ENCODE peak calls at places on chromosome 12, in ten cellular contexts. O, L, I, P, X, N, B, C, J and S are unnamed samples.

GRCh38 chr12:108318472-108319275 is 20.4 kb downstream of the CMKLR1 start:
- DNase-seq in O (no peak), L (no peak), I (no peak), P (no peak), X (no peak), N (no peak), B (no peak), C (no peak), J (no peak), S (no peak)

GRCh38 chr12:100554608-100555077 is 18.8 kb upstream of the GAS2L3 start:
- DNase-seq in O (no peak), L (peak; percentile 82), I (no peak), P (no peak), X (peak; percentile 90), N (peak; percentile 88), B (no peak), C (no peak), J (peak; percentile 82), S (no peak)

GRCh38 chr12:58540480-58541299 is 379.6 kb downstream of the LRIG3 start:
- DNase-seq in O (peak; percentile 70), L (peak; percentile 92), I (peak; percentile 90), P (peak; percentile 59), X (peak; percentile 89), N (peak; percentile 89), B (peak; percentile 83), C (peak; percentile 40), J (peak; percentile 83), S (peak; percentile 84)

GRCh38 chr12:52166672-52167071 is 25.1 kb downstream of the KRT80 start:
- DNase-seq in O (no peak), L (no peak), I (no peak), P (no peak), X (peak; percentile 73), N (no peak), B (no peak), C (no peak), J (no peak), S (no peak)

GRCh38 chr12:69828897-69829296 is 3.9 kb downstream of the MYRFL start:
- DNase-seq in O (no peak), L (no peak), I (no peak), P (no peak), X (no peak), N (no peak), B (no peak), C (no peak), J (no peak), S (no peak)

GRCh38 chr12:76554411-76555225 is 5.0 kb downstream of the OSBPL8 start:
- DNase-seq in O (no peak), L (no peak), I (no peak), P (no peak), X (no peak), N (no peak), B (no peak), C (no peak), J (no peak), S (no peak)

GRCh38 chr12:128798543-128799341 is 25.0 kb downstream of the SLC15A4 start:
- DNase-seq in O (no peak), L (no peak), I (peak; percentile 60), P (peak; percentile 35), X (no peak), N (no peak), B (no peak), C (no peak), J (no peak), S (no peak)

GRCh38 chr12:95625012-95625411 is 73.7 kb upstream of the USP44 start:
- DNase-seq in O (no peak), L (no peak), I (no peak), P (no peak), X (no peak), N (no peak), B (no peak), C (no peak), J (no peak), S (no peak)

GRCh38 chr12:12900786-12901157 is 9.4 kb downstream of the GPRC5A start:
- DNase-seq in O (no peak), L (no peak), I (no peak), P (no peak), X (no peak), N (no peak), B (no peak), C (no peak), J (no peak), S (no peak)

GRCh38 chr12:12902036-12902435 is 10.7 kb downstream of the GPRC5A start:
- DNase-seq in O (no peak), L (no peak), I (no peak), P (no peak), X (peak; percentile 70), N (no peak), B (no peak), C (no peak), J (peak; percentile 76), S (no peak)

GRCh38 chr12:12901158-12901791 is 9.9 kb downstream of the GPRC5A start:
- DNase-seq in O (peak; percentile 56), L (peak; percentile 24), I (peak; percentile 85), P (no peak), X (peak; percentile 98), N (peak; percentile 87), B (no peak), C (no peak), J (peak; percentile 97), S (no peak)

GRCh38 chr12:12907552-12907951 is 16.2 kb downstream of the GPRC5A start:
- DNase-seq in O (no peak), L (no peak), I (no peak), P (no peak), X (no peak), N (no peak), B (no peak), C (no peak), J (no peak), S (no peak)

DNA sequence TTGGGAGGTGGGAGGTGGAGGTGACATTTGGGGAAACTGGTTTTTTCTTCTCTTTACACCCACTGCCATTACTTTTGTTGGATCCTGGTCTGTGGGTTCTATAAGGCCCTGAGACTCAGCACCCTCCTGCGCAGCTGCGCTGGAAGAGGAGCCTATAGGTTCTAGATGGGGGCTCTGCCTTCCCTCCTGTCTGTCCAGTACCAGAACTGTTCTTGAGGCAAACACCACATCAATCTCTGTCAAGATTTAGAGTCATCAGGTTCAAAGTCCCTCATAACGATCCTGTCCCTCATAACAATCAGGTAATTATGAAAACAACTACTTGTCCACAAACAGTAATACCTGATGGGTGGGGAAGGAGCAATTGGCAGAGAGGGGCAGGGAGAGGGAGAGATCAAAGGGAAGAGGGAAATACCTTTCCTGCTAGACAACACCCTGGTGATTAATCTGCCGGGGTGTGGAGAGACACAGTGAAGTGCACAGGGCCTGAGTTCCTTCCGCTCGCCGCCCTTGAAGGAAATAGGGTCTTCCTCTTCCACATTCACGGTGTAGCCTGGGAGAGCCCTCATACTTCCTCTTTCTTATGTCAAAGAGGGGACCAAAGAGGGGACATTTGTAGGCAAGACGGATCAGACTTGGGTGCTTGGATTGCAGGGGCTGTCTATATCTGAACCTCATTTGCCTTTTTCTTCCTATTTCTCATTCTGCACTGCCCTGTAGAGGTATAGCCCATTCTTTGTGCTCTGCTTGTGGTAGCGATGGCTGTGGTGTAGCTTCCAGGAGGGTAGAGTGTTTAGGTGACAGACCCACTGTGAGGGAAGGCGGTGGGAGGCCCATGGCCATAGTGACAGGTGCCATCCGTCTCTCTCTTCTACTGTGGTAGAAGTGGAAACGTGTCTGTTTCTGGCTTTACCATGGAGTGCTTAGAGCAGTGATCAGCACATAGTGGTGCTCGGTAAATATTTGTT is 12.6 kb downstream of the GPRC5A start:
- DNase-seq in O (no peak), L (no peak), I (no peak), P (peak; percentile 35), X (no peak), N (peak; percentile 70), B (no peak), C (no peak), J (no peak), S (no peak)
- H3K4me1 ChIP-seq in O (peaks cover 19% of the 10 kb centered on the region), L (no peaks in the 10 kb centered on the region), I (no peaks in the 10 kb centered on the region), P (peaks cover 43% of the 10 kb centered on the region), X (peaks cover 34% of the 10 kb centered on the region), N (peaks cover 16% of the 10 kb centered on the region), B (peaks cover 14% of the 10 kb centered on the region), C (peaks cover under 1% of the 10 kb centered on the region), J (peaks cover 26% of the 10 kb centered on the region), S (peaks cover 1% of the 10 kb centered on the region)

DNA sequence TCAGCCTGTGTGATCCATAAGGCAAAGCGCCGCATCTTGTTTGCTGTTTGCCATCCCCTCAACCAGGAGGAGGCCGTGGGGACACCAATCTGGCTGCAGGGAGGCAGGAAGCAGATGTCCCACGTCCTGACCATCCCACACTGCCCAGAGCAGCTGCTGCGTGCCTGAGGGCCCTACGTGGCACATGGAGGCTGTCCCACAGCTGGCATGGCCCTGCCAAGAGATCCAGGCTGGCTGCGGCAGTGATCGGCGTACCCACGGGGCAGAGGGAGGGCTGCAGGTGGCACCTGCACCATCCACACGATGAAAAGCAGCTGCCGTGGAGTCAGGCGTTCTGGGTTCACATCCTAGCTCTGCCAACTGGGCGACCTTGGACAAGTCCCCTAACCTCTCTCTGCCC is 42.0 kb downstream of the NCOR2 start:
- DNase-seq in O (no peak), L (no peak), I (no peak), P (no peak), X (peak; percentile 45), N (no peak), B (no peak), C (peak; percentile 57), J (no peak), S (no peak)
- H3K27ac ChIP-seq in O (no peak overlapping the region), L (no peak overlapping the region), I (peak overlapping the region; percentile 19), P (no peak overlapping the region), X (no peak overlapping the region), N (no peak overlapping the region), B (no peak overlapping the region), C (no peak overlapping the region), J (no peak overlapping the region), S (no peak overlapping the region)

GRCh38 chr12:124558298-124558697 is 9.1 kb downstream of the NCOR2 start:
- DNase-seq in O (peak; percentile 20), L (no peak), I (no peak), P (no peak), X (no peak), N (no peak), B (no peak), C (no peak), J (no peak), S (no peak)
- H3K9me3 ChIP-seq in O (peaks cover 1% of the 10 kb centered on the region), L (no peaks in the 10 kb centered on the region), I (no peaks in the 10 kb centered on the region), P (no peaks in the 10 kb centered on the region), X (no peaks in the 10 kb centered on the region), N (no peaks in the 10 kb centered on the region), B (no peaks in the 10 kb centered on the region), C (peaks cover 6% of the 10 kb centered on the region), J (no peaks in the 10 kb centered on the region), S (no peaks in the 10 kb centered on the region)

GRCh38 chr12:82688035-82688501 is 1.4 kb downstream of the TMTC2 start:
- DNase-seq in O (no peak), L (peak; percentile 38), I (no peak), P (no peak), X (peak; percentile 42), N (peak; percentile 10), B (no peak), C (no peak), J (peak; percentile 23), S (no peak)

GRCh38 chr12:82688619-82689018 is 1.9 kb downstream of the TMTC2 start:
- DNase-seq in O (no peak), L (peak; percentile 15), I (no peak), P (no peak), X (no peak), N (no peak), B (no peak), C (no peak), J (no peak), S (no peak)

GRCh38 chr12:82694970-82695369 is 8.3 kb downstream of the TMTC2 start:
- DNase-seq in O (no peak), L (no peak), I (no peak), P (no peak), X (peak; percentile 35), N (no peak), B (no peak), C (no peak), J (peak; percentile 53), S (no peak)

GRCh38 chr12:82694276-82694675 is 7.6 kb downstream of the TMTC2 start:
- DNase-seq in O (no peak), L (no peak), I (no peak), P (no peak), X (no peak), N (no peak), B (no peak), C (no peak), J (no peak), S (no peak)

GRCh38 chr12:82691513-82691912 is 4.8 kb downstream of the TMTC2 start:
- DNase-seq in O (no peak), L (no peak), I (no peak), P (no peak), X (no peak), N (no peak), B (no peak), C (no peak), J (no peak), S (no peak)
- H3K4me1 ChIP-seq in O (peaks cover 31% of the 10 kb centered on the region), L (peaks cover 30% of the 10 kb centered on the region), I (peaks cover 52% of the 10 kb centered on the region), P (peaks cover 17% of the 10 kb centered on the region), X (peaks cover 28% of the 10 kb centered on the region), N (peaks cover 7% of the 10 kb centered on the region), B (no peaks in the 10 kb centered on the region), C (no peaks in the 10 kb centered on the region), J (no peaks in the 10 kb centered on the region), S (no peaks in the 10 kb centered on the region)